ENCODE peak calls at places on chromosome 4, in nine cellular contexts. L is stimulated activated CD8-positive, alpha-beta memory T cell treated with anti-CD3 and anti-CD28 coated beads, Interleukin-7, amount 100 ng/mL, for 24 hours; I is CD8-positive, alpha-beta T cell; P is Right ventricle myocardium superior; E is heart left ventricle; V is AG10803; U is progenitor cell of endocrine pancreas; X is HT1080; M is OCI-LY7. B is an unnamed sample.

GRCh38 chr4:20431422-20432014 is 179.8 kb downstream of the SLIT2 start:
- DNase-seq in I (no peak), P (no peak), L (no peak), U (no peak), X (no peak), V (no peak), M (no peak), E (no peak), B (no peak)

GRCh38 chr4:142218726-142219125 is 582.3 kb downstream of the IL15 start:
- DNase-seq in L (no peak), X (no peak), V (no peak), E (no peak), M (no peak), U (no peak), P (no peak), I (no peak), B (no peak)

GRCh38 chr4:1554876-1555265 is 129.2 kb downstream of the FAM53A start:
- DNase-seq in L (no peak), M (no peak), X (no peak), E (no peak), P (no peak), U (no peak), I (no peak), V (no peak), B (no peak)

GRCh38 chr4:184792334-184792733 is 33.4 kb downstream of the ACSL1 start:
- DNase-seq in L (no peak), U (no peak), M (no peak), P (no peak), X (peak; percentile 19), V (no peak), E (no peak), I (no peak), B (no peak)

GRCh38 chr4:151169223-151169622 is 69.8 kb downstream of the RPS3A start:
- DNase-seq in L (no peak), E (peak; percentile 72), M (no peak), X (no peak), I (no peak), U (no peak), P (peak; percentile 79), V (peak; percentile 98), B (no peak)

GRCh38 chr4:100754741-100755140 is 236.9 kb upstream of the EMCN start:
- DNase-seq in P (no peak), U (no peak), X (no peak), L (no peak), E (no peak), V (peak; percentile 4), M (no peak), I (no peak), B (no peak)

GRCh38 chr4:77145806-77146425 is 11.1 kb upstream of the CCNG2 start:
- DNase-seq in L (no peak), M (peak; percentile 45), I (no peak), P (no peak), X (no peak), U (no peak), E (no peak), V (peak; percentile 57), B (no peak)

GRCh38 chr4:155248002-155248896 is 39.8 kb downstream of the NPY2R start:
- DNase-seq in V (no peak), M (no peak), P (no peak), I (no peak), U (no peak), E (no peak), X (peak; percentile 26), L (no peak), B (no peak)

GRCh38 chr4:77052352-77052751 is 23.4 kb downstream of the CCNI start:
- DNase-seq in M (peak; percentile 67), P (no peak), L (peak; percentile 40), V (peak; percentile 84), U (no peak), E (peak; percentile 43), I (peak; percentile 58), X (peak; percentile 52), B (no peak)